ENCODE peak calls at places on chromosome 1, in seven cellular contexts. Z is H54; N is AG08395; I is ELR; K is activated T-helper 1 cell treated with anti-CD3 and anti-CD28 coated beads, Interleukin-2, amount 50 U/mL, for 16 hours; A is fibroblast of mammary gland; E is stimulated activated CD4-positive, alpha-beta T cell treated with anti-CD3 and anti-CD28 coated beads, Interleukin-1b, Interleukin-23, amount 100 ng/mL, for 1 hour. R is an unnamed sample.
A peak's percentile ranks its signal among the peaks of the same experiment; 100 is the strongest.

GRCh38 chr1:97911266-97912215 is 9.3 kb downstream of the DPYD start:
- DNase-seq in Z (no peak), N (no peak), I (no peak), K (no peak), A (no peak), E (no peak), R (no peak)

GRCh38 chr1:220363196-220363831 is 91.1 kb upstream of the RAB3GAP2 start:
- DNase-seq in Z (no peak), N (peak; percentile 6), I (no peak), K (no peak), A (peak; percentile 40), E (no peak), R (no peak)

GRCh38 chr1:156704166-156704711 is 1.1 kb downstream of the CRABP2 start:
- DNase-seq in Z (no peak), N (no peak), I (no peak), K (no peak), A (no peak), E (no peak), R (no peak)

GRCh38 chr1:6248798-6249731 is 5.1 kb downstream of the HES3 start:
- DNase-seq in Z (no peak), N (peak; percentile 59), I (peak; percentile 22), K (no peak), A (peak; percentile 26), E (no peak), R (no peak)

GRCh38 chr1:94690033-94690712 is 130.0 kb upstream of the SLC44A3 start:
- DNase-seq in Z (no peak), N (peak; percentile 88), I (no peak), K (no peak), A (peak; percentile 92), E (no peak), R (no peak)

GRCh38 chr1:1135339-1136111 is 19.6 kb upstream of the C1orf159 start:
- DNase-seq in Z (no peak), N (no peak), I (peak; percentile 19), K (no peak), A (no peak), E (no peak), R (no peak)

GRCh38 chr1:101366513-101367215 is 129.8 kb downstream of the S1PR1 start:
- DNase-seq in Z (no peak), N (peak; percentile 35), I (peak; percentile 58), K (no peak), A (peak; percentile 53), E (no peak), R (no peak)

GRCh38 chr1:58324551-58324950 is 222.0 kb downstream of the OMA1 start:
- DNase-seq in Z (no peak), N (no peak), I (no peak), K (no peak), A (no peak), E (no peak), R (no peak)

GRCh38 chr1:3478187-3478586 is 23.7 kb downstream of the ARHGEF16 start:
- DNase-seq in Z (no peak), N (no peak), I (no peak), K (no peak), A (no peak), E (no peak), R (no peak)

GRCh38 chr1:168974117-168974516 is 132.4 kb upstream of the ATP1B1 start:
- DNase-seq in Z (no peak), N (no peak), I (no peak), K (no peak), A (peak; percentile 17), E (no peak), R (no peak)

GRCh38 chr1:215252164-215252563 is 169.6 kb downstream of the KCNK2 start:
- DNase-seq in Z (no peak), N (no peak), I (no peak), K (no peak), A (no peak), E (no peak), R (no peak)

GRCh38 chr1:28129150-28129549 is 40.7 kb upstream of the EYA3 start:
- DNase-seq in Z (peak; percentile 21), N (peak; percentile 45), I (peak; percentile 77), K (no peak), A (peak; percentile 89), E (no peak), R (no peak)

GRCh38 chr1:92446990-92447681 is 39.6 kb downstream of the GFI1 start:
- DNase-seq in Z (no peak), N (no peak), I (peak; percentile 52), K (no peak), A (no peak), E (no peak), R (no peak)

GRCh38 chr1:210342986-210343780 is 14.5 kb downstream of the HHAT start:
- DNase-seq in Z (peak; percentile 54), N (no peak), I (peak; percentile 43), K (no peak), A (peak; percentile 55), E (no peak), R (no peak)

GRCh38 chr1:221761354-221762002 is 19.6 kb upstream of the DUSP10 start:
- DNase-seq in Z (no peak), N (no peak), I (no peak), K (no peak), A (no peak), E (no peak), R (no peak)

GRCh38 chr1:182752077-182752826 is 37.3 kb upstream of the NPL start:
- DNase-seq in Z (peak; percentile 16), N (peak; percentile 37), I (no peak), K (no peak), A (peak; percentile 61), E (no peak), R (no peak)

GRCh38 chr1:40658895-40659648 is 6.4 kb downstream of the RIMS3 start:
- DNase-seq in Z (no peak), N (no peak), I (no peak), K (no peak), A (no peak), E (no peak), R (no peak)

GRCh38 chr1:109274533-109275476 is 8.1 kb downstream of the PSRC1 start:
- DNase-seq in Z (peak; percentile 72), N (no peak), I (peak; percentile 79), K (no peak), A (no peak), E (no peak), R (no peak)

GRCh38 chr1:25844485-25845337 is 14.5 kb downstream of the AUNIP start:
- DNase-seq in Z (no peak), N (no peak), I (peak; percentile 32), K (no peak), A (no peak), E (no peak), R (no peak)

GRCh38 chr1:160367516-160367900 is 637 bp downstream of the NHLH1 start:
- DNase-seq in Z (no peak), N (no peak), I (no peak), K (no peak), A (no peak), E (no peak), R (no peak)